ENCODE peak calls at places on chromosomes 7 and 10, in five cellular contexts. T is psoas muscle, O is BJ, U is WERI-Rb-1, I is fibroblast of lung. J is an unnamed sample. For H3K36me3, the result is how much of the 10 kb centered on the place peaks cover.

GRCh38 chr10:23189024-23189423 is 3.1 kb upstream of the PTF1A start:
- DNase-seq in T (no peak), O (no peak), U (no peak), I (no peak), J (no peak)

GRCh38 chr10:124240721-124241350 is 147.4 kb upstream of the CHST15 start:
- DNase-seq in T (no peak), O (no peak), U (no peak), I (no peak), J (no peak)

GRCh38 chr10:131787961-131788360 is 112.8 kb upstream of the PPP2R2D start:
- DNase-seq in T (no peak), O (no peak), U (no peak), I (no peak), J (no peak)

GRCh38 chr7:92750961-92751360 is 85.4 kb downstream of the CDK6 start:
- DNase-seq in T (no peak), O (no peak), U (no peak), I (peak), J (no peak)

GRCh38 chr7:101308245-101309085 is 13.1 kb downstream of the IFT22 start:
- DNase-seq in T (no peak), O (no peak), U (peak), I (peak), J (no peak)

GRCh38 chr7:963236-964078 is 9.0 kb upstream of the ADAP1 start:
- DNase-seq in T (no peak), O (no peak), U (no peak), I (no peak), J (no peak)

GRCh38 chr10:126448091-126448490 is 59.8 kb upstream of the ADAM12 start:
- DNase-seq in T (no peak), O (no peak), U (no peak), I (no peak), J (no peak)

GRCh38 chr7:139127648-139128047 is 18.1 kb upstream of the ZC3HAV1 start:
- DNase-seq in T (no peak), O (no peak), U (no peak), I (peak), J (no peak)

GRCh38 chr7:155518633-155519032 is 27.7 kb downstream of the CNPY1 start:
- DNase-seq in T (no peak), O (no peak), U (no peak), I (no peak), J (no peak)

DNA sequence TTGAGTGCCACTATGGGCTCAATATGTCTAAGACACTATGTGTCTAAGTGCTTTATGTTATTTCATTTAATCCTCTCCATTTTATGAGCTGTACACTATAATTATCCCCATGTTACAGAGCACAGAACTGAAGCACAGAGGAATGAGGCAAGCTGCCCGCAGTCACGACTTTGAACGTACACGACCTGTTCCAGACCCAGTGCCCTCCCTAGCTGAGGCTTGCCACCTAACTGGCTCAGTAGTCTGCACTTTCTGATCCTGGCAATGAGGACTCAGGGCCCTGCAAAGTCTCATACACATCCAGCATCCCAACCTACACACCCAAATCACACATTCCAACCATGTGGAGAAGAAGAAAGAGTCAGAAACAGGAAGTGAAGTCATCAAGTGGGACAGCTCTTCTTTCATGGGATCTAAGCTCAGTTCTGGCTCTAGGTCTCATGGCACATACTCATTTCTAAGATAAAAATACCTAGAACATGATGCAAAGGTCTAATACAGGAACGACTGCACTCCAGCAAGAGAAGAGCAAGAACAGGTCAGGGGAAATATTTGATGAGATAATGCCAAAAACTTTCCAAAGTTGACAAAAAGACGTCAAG is 42.4 kb upstream of the DDC start:
- DNase-seq in T (no peak), O (no peak), U (no peak), I (no peak), J (no peak)
- H3K36me3 ChIP-seq in T (half or more), O (under half), U (under half), I (under half), J (under half)

GRCh38 chr10:57579926-57580325 is 687.8 kb downstream of the IPMK start:
- DNase-seq in T (no peak), O (no peak), U (peak), I (peak), J (peak)
- TF ChIP-seq CTCF in T (peak), O (peak), U (peak), I (no peak), J (peak)

GRCh38 chr10:99930731-99931550 is 78.8 kb downstream of the DNMBP start:
- DNase-seq in T (no peak), O (no peak), U (peak), I (no peak), J (peak)

GRCh38 chr10:99929360-99929759 is 80.4 kb downstream of the DNMBP start:
- DNase-seq in T (no peak), O (no peak), U (no peak), I (no peak), J (no peak)

GRCh38 chr10:99924856-99925255 is 84.9 kb downstream of the DNMBP start:
- DNase-seq in T (no peak), O (no peak), U (no peak), I (no peak), J (no peak)

GRCh38 chr10:99926925-99927718 is 82.6 kb downstream of the DNMBP start:
- DNase-seq in T (peak), O (no peak), U (no peak), I (peak), J (no peak)

GRCh38 chr10:99927719-99928280 is 81.9 kb downstream of the DNMBP start:
- DNase-seq in T (no peak), O (no peak), U (no peak), I (peak), J (no peak)
- H3K4me3 ChIP-seq in T (no peak), O (no peak), U (no peak), I (no peak), J (peak)

DNA sequence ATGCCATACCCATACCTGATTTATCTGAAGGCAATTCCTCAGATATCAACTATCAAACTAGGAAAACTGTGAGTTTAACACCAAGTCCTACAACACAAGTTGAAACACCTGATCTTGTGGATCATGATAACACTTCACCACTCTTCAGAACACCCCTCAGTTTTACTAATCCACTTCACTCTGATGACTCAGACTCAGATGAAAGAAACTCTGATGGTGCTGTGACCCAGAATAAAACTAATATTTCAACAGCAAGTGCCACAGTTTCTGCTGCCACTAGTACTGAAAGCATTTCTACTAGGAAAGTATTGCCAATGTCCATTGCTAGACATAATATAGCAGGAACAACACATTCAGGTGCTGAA is 69.0 kb upstream of the RSBN1L start:
- DNase-seq in T (no peak), O (no peak), U (no peak), I (no peak), J (no peak)
- H3K36me3 ChIP-seq in T (under half), O (under half), U (under half), I (under half), J (under half)

GRCh38 chr10:34157501-34157900 is 657.6 kb downstream of the PARD3 start:
- DNase-seq in T (no peak), O (no peak), U (no peak), I (peak), J (no peak)

GRCh38 chr10:34152434-34152833 is 662.7 kb downstream of the PARD3 start:
- DNase-seq in T (no peak), O (no peak), U (no peak), I (no peak), J (no peak)

GRCh38 chr10:34160595-34160994 is 654.5 kb downstream of the PARD3 start:
- DNase-seq in T (no peak), O (no peak), U (no peak), I (no peak), J (no peak)

GRCh38 chr10:34154371-34154770 is 660.7 kb downstream of the PARD3 start:
- DNase-seq in T (no peak), O (no peak), U (no peak), I (no peak), J (no peak)

DNA sequence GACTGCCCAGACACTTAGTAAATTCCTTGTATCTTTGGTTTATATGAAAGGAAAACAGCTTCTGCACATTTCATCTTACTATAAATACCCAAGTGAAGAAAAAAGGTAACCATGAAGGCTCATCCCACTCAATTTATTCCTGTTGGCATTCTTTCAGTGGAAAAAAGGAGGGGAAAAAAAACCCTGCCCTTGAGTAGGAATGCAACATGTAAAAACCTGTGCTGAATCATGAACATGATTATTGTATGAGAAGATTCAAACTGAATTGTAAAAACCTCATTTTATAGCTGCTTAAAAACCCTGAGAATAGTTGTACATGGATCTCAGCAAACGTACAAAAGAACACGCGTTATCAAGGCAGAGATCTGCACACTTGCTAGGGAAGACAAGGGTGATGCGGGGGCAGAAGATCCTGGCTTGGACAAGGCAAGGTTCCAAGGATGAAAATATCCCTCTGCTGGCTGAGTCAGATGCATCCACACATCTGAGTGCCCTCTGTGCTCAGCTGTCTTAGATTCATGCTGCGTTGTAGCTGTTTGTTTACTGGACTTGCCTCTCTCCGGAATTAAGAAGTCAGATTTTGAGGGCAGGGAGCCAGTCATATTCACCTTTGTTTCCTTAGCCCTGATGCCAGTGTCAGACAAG is 658.2 kb downstream of the PARD3 start:
- DNase-seq in T (no peak), O (peak), U (no peak), I (peak), J (no peak)
- TF ChIP-seq CTCF in T (peak), O (peak), U (no peak), I (peak), J (no peak)

J was measured in kidney epithelial cell.